ENCODE peak calls at places on chromosomes 7 and 10, in four cellular contexts. U is HCT116, Z is OCI-LY7, J is PC-3. P is an unnamed sample. For H3K9me3 and H3K4me1, the result is how much of the 10 kb centered on the place peaks cover.

GRCh38 chr10:125266966-125267365 is 106.6 kb upstream of the CTBP2 start:
- DNase-seq in U (no peak), Z (no peak), J (no peak), P (no peak)

GRCh38 chr10:11135709-11136108 is 118.0 kb downstream of the CELF2 start:
- DNase-seq in U (no peak), Z (no peak), J (no peak), P (no peak)

GRCh38 chr10:88415533-88416130 is 167.5 kb downstream of the RNLS start:
- DNase-seq in U (no peak), J (no peak), Z (no peak), P (no peak)

GRCh38 chr10:27030060-27030459 is 70.2 kb downstream of the ANKRD26 start:
- DNase-seq in J (no peak), U (no peak), Z (no peak), P (no peak)

GRCh38 chr7:45238806-45239205 is 81.2 kb downstream of the RAMP3 start:
- DNase-seq in Z (no peak), J (peak), U (no peak), P (no peak)

GRCh38 chr10:123117644-123118409 is 17.9 kb upstream of the HMX3 start:
- DNase-seq in Z (no peak), U (no peak), J (no peak), P (no peak)

GRCh38 chr10:49601857-49602256 is 8.3 kb upstream of the SLC18A3 start:
- DNase-seq in J (peak), U (no peak), Z (no peak), P (peak)

GRCh38 chr7:100957832-100958421 is 8.6 kb downstream of the MUC3A start:
- DNase-seq in Z (no peak), J (no peak), U (no peak), P (no peak)

GRCh38 chr7:82044497-82045080 is 274.7 kb upstream of the HGF start:
- DNase-seq in J (peak), U (peak), Z (peak), P (no peak)

GRCh38 chr10:99234067-99234738 is 1.4 kb downstream of the HPSE2 start:
- DNase-seq in U (no peak), Z (peak), J (no peak), P (peak)

GRCh38 chr10:106078796-106079576 is 1085.5 kb downstream of the SORCS1 start:
- DNase-seq in U (no peak), J (peak), Z (no peak), P (no peak)

GRCh38 chr7:135211179-135211945 is at the start of gene WDR91:
- DNase-seq in U (peak), Z (peak), J (peak), P (peak)

GRCh38 chr7:112449353-112449752 is 907 bp upstream of the IFRD1 start:
- DNase-seq in J (peak), U (peak), Z (peak), P (no peak)

GRCh38 chr7:137885623-137886022 is 38.8 kb upstream of the DGKI start:
- DNase-seq in J (no peak), Z (no peak), U (no peak), P (no peak)

GRCh38 chr7:44867073-44867990 is 18.0 kb downstream of the PURB start:
- DNase-seq in J (peak), Z (no peak), U (peak), P (peak)

GRCh38 chr10:47025540-47026300 is 114.5 kb downstream of the PTPN20 start:
- DNase-seq in J (peak), Z (no peak), U (no peak), P (peak)

GRCh38 chr10:68861253-68861652 is 33.9 kb downstream of the STOX1 start:
- DNase-seq in J (no peak), Z (peak), U (peak), P (no peak)

GRCh38 chr7:33836797-33837355 is 68.5 kb upstream of the BMPER start:
- DNase-seq in U (peak), J (peak), Z (peak), P (no peak)

GRCh38 chr7:11216276-11216675 is 242.6 kb downstream of the PHF14 start:
- DNase-seq in Z (no peak), J (no peak), U (no peak), P (no peak)

GRCh38 chr7:15995027-15995426 is 308.5 kb upstream of the MEOX2 start:
- DNase-seq in U (no peak), Z (no peak), J (no peak), P (no peak)

GRCh38 chr10:132397036-132397541 is at the start of gene PWWP2B:
- DNase-seq in J (peak), Z (peak), U (no peak), P (peak)

GRCh38 chr7:3194501-3195141 is 106.4 kb upstream of the SDK1 start:
- DNase-seq in Z (no peak), J (peak), U (no peak), P (no peak)

GRCh38 chr7:156975620-156976019 is 26.1 kb downstream of the NOM1 start:
- DNase-seq in Z (no peak), J (no peak), U (no peak), P (no peak)

GRCh38 chr10:91076991-91077548 is 143.4 kb upstream of the PCGF5 start:
- DNase-seq in Z (no peak), J (no peak), U (no peak), P (no peak)

GRCh38 chr7:4797858-4798705 is 22.7 kb downstream of the AP5Z1 start:
- DNase-seq in U (peak), Z (peak), J (peak), P (peak)

GRCh38 chr10:8054243-8054497 is 318 bp upstream of the GATA3 start:
- DNase-seq in J (peak), U (no peak), Z (no peak), P (no peak)

GRCh38 chr7:108348913-108349312 is 107.3 kb downstream of the NRCAM start:
- DNase-seq in U (no peak), Z (no peak), J (peak), P (no peak)

GRCh38 chr10:69061305-69062161 is 26.4 kb upstream of the SRGN start:
- DNase-seq in U (no peak), Z (no peak), J (peak), P (peak)

GRCh38 chr7:100867040-100867795 is at the start of gene TRIP6:
- DNase-seq in U (peak), J (peak), Z (no peak), P (peak)

GRCh38 chr7:124411796-124412195 is 353.8 kb downstream of the GPR37 start:
- DNase-seq in U (no peak), Z (no peak), J (no peak), P (no peak)

GRCh38 chr7:45001138-45001694 is 1.2 kb downstream of the CCM2 start:
- DNase-seq in U (no peak), Z (peak), J (peak), P (no peak)

GRCh38 chr7:108311446-108312168 is 144.6 kb downstream of the NRCAM start:
- DNase-seq in U (no peak), J (no peak), Z (no peak), P (no peak)

GRCh38 chr7:122748195-122748594 is 45.5 kb upstream of the RNF148 start:
- DNase-seq in J (no peak), Z (no peak), U (no peak), P (no peak)

GRCh38 chr10:124641282-124642075 is 102.7 kb downstream of the FAM53B start:
- DNase-seq in Z (no peak), U (no peak), J (no peak), P (no peak)

GRCh38 chr10:24238527-24239247 is 29.7 kb downstream of the KIAA1217 start:
- DNase-seq in U (no peak), Z (no peak), J (peak), P (no peak)

GRCh38 chr7:32511791-32512190 is 16.5 kb downstream of the AVL9 start:
- DNase-seq in Z (no peak), J (no peak), U (no peak), P (no peak)
- H3K9me3 ChIP-seq in Z (under half), J (under half), U (under half), P (under half)

DNA sequence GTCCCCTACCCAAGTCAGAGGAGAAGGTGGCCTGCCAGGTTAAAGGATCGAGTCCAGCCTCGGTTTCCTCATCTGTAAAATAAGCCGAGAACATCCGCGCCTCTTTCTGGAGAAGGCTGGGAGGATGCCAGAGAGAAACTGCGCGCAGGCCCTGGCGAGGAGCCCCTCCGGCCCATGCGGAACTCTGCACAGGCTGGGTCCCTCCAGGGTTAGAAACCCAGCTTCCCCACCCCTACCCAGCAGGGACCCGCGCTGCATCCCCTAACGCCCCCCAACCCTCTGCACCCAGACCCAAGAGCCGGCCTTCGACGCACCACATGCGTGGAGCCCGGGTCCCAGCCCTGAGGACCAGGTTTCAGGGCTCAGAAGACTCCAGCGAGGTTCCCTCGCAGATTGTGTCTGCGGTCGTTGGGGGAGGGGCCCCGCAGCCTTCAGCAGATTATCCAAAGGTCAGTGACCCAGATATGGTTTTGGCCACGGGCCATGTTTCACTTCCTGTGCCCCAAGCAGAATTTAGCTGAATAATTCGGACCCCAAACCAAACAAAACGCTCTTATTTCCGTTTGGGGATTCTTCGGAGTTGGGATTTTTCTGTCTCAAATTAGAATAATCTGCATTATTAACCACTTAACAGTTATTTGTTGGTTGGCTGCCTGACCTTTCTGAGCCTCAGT is 167.8 kb downstream of the UBE2H start:
- DNase-seq in Z (peak), J (no peak), U (no peak), P (no peak)
- H3K4me3 ChIP-seq in Z (no peak), J (no peak), U (no peak), P (peak)

GRCh38 chr7:98284335-98285036 is 3.0 kb downstream of the BRI3 start:
- DNase-seq in U (no peak), Z (no peak), J (peak), P (peak)
- H3K4me1 ChIP-seq in U (under half), Z (under half), J (under half), P (half or more)

GRCh38 chr10:121087688-121088087 is 236.5 kb downstream of the WDR11 start:
- DNase-seq in U (no peak), J (no peak), Z (no peak), P (no peak)

GRCh38 chr10:121088524-121088923 is 237.4 kb downstream of the WDR11 start:
- DNase-seq in Z (no peak), J (peak), U (no peak), P (no peak)

GRCh38 chr10:121089434-121089833 is 238.3 kb downstream of the WDR11 start:
- DNase-seq in U (no peak), J (no peak), Z (no peak), P (no peak)

GRCh38 chr10:121085386-121085785 is 234.2 kb downstream of the WDR11 start:
- DNase-seq in J (no peak), U (no peak), Z (no peak), P (no peak)

DNA sequence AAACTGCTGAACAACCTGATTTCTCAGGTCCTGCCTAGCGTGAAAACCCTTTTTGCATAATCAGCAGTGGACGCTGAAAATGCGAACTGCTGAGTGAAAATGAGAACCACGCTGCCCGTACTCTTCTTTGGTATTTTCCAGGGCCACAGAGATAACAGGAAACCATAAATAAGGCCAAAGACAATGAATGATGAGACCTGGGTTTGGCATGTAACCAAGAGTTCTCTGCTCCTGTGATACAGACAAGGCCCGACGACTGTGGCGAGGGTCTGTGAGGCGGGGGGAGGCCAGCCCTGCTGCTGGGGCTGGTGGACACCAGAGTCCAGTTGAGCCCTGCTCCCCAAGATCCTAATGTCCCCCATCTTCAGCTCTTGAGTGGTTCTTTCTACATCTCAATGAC is 236.0 kb downstream of the WDR11 start:
- DNase-seq in U (no peak), Z (no peak), J (no peak), P (no peak)
- H3K9me3 ChIP-seq in U (under half), Z (under half), J (under half), P (under half)

GRCh38 chr7:150465414-150465813 is 15.0 kb downstream of the GIMAP8 start:
- DNase-seq in J (peak), Z (no peak), U (no peak), P (no peak)

GRCh38 chr7:150471886-150472285 is 21.5 kb downstream of the GIMAP8 start:
- DNase-seq in J (no peak), U (no peak), Z (no peak), P (no peak)

GRCh38 chr7:150466477-150466876 is 16.0 kb downstream of the GIMAP8 start:
- DNase-seq in U (no peak), J (no peak), Z (no peak), P (no peak)

GRCh38 chr7:150464962-150465361 is 14.5 kb downstream of the GIMAP8 start:
- DNase-seq in J (no peak), Z (no peak), U (no peak), P (no peak)

DNA sequence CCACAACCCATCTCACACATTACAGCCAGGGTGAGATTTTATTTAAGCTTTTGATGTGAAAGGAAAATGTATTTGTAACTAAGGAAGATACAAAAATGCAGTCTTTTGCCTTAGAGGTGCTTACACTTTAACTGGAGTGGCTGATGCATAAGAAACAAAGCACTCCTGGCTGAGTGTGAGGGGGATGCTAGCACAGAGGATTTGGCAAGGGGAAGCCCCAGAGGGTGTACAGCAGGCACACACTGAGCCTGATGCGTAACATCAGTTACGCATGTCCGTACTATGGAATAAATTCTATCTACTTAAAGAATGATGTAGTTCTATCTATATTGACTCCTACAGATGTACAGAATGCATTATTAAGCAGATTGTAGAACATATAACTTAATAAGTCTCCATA is 17.8 kb downstream of the GIMAP8 start:
- DNase-seq in Z (no peak), U (no peak), J (no peak), P (no peak)
- H3K4me3 ChIP-seq in Z (no peak), U (no peak), J (no peak), P (peak)

GRCh38 chr7:80830584-80831319 is 88.1 kb downstream of the SEMA3C start:
- DNase-seq in U (peak), Z (no peak), J (peak), P (no peak)
- H3K4me1 ChIP-seq in U (under half), Z (under half), J (half or more), P (half or more)

DNA sequence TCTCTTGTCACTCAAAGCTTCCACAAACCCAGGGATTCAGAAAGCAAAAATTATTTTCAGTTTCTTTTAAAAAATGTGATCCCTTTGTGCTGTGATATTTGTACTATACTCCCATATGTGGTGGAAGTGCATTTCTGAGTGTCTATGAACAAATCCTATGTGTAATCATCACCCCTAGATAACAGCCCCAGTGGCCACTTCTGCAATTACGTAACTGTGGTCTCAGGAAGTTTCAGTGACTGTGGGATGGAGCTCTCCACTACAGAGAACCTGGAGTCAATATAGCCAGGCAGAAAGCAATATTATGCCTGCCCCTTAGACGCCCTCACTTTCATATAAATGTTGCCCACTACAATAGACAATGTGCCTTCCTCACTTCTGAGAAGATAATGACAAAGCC is 1101.7 kb upstream of the GHITM start:
- DNase-seq in Z (no peak), J (no peak), U (no peak), P (no peak)
- H3K9me3 ChIP-seq in Z (under half), J (under half), U (under half), P (under half)

GRCh38 chr7:43642897-43643630 is 60.2 kb downstream of the STK17A start:
- DNase-seq in J (no peak), U (no peak), Z (no peak), P (no peak)
- H3K4me3 ChIP-seq in J (no peak), U (no peak), Z (no peak), P (no peak)

GRCh38 chr7:107258737-107259136 is 89.9 kb downstream of the HBP1 start:
- DNase-seq in J (no peak), Z (no peak), U (no peak), P (no peak)
- H3K4me1 ChIP-seq in J (under half), Z (under half), U (under half), P (under half)

GRCh38 chr7:64266341-64266919 is 38.2 kb downstream of the ZNF679 start:
- DNase-seq in U (no peak), Z (no peak), J (no peak), P (no peak)
- H3K9me3 ChIP-seq in U (under half), Z (under half), J (under half), P (under half)